ENCODE peak calls at places on chromosome 11, in nine cellular contexts. One of them, this sample, is unnamed.

GRCh38 chr11:126163779-126164178 is 47.7 kb downstream of the RPUSD4 start:
- DNase-seq in H4: no peak
- DNase-seq in effector memory CD4-positive, alpha-beta T cell: no peak
- DNase-seq in A172: no peak
- DNase-seq in nephron progenitor cell: no peak
- DNase-seq in choroid plexus epithelial cell: no peak
- DNase-seq in ACHN: no peak
- DNase-seq in NCI-H1930: no peak
- DNase-seq in GM13976: no peak
- DNase-seq in this sample: no peak

GRCh38 chr11:126926376-126926791 is 74.2 kb downstream of the KIRREL3 start:
- DNase-seq in H4: peak; percentile 41
- DNase-seq in effector memory CD4-positive, alpha-beta T cell: no peak
- DNase-seq in A172: no peak
- DNase-seq in nephron progenitor cell: no peak
- DNase-seq in choroid plexus epithelial cell: no peak
- DNase-seq in ACHN: no peak
- DNase-seq in NCI-H1930: no peak
- DNase-seq in GM13976: no peak
- DNase-seq in this sample: no peak

GRCh38 chr11:65334696-65335295 is 1.1 kb downstream of the DPF2 start:
- DNase-seq in H4: no peak
- DNase-seq in effector memory CD4-positive, alpha-beta T cell: no peak
- DNase-seq in A172: no peak
- DNase-seq in nephron progenitor cell: no peak
- DNase-seq in choroid plexus epithelial cell: no peak
- DNase-seq in ACHN: no peak
- DNase-seq in NCI-H1930: no peak
- DNase-seq in GM13976: no peak
- DNase-seq in this sample: no peak

GRCh38 chr11:26947379-26947844 is 46.5 kb upstream of the FIBIN start:
- DNase-seq in H4: peak; percentile 99
- DNase-seq in effector memory CD4-positive, alpha-beta T cell: no peak
- DNase-seq in A172: peak; percentile 57
- DNase-seq in nephron progenitor cell: no peak
- DNase-seq in choroid plexus epithelial cell: peak; percentile 100
- DNase-seq in ACHN: no peak
- DNase-seq in NCI-H1930: no peak
- DNase-seq in GM13976: no peak
- DNase-seq in this sample: no peak

GRCh38 chr11:1300569-1301187 is 8.8 kb downstream of the TOLLIP start:
- DNase-seq in H4: no peak
- DNase-seq in effector memory CD4-positive, alpha-beta T cell: no peak
- DNase-seq in A172: no peak
- DNase-seq in nephron progenitor cell: no peak
- DNase-seq in choroid plexus epithelial cell: no peak
- DNase-seq in ACHN: no peak
- DNase-seq in NCI-H1930: no peak
- DNase-seq in GM13976: no peak
- DNase-seq in this sample: no peak

GRCh38 chr11:112880454-112880853 is 80.8 kb upstream of the NCAM1 start:
- DNase-seq in H4: no peak
- DNase-seq in effector memory CD4-positive, alpha-beta T cell: no peak
- DNase-seq in A172: no peak
- DNase-seq in nephron progenitor cell: no peak
- DNase-seq in choroid plexus epithelial cell: no peak
- DNase-seq in ACHN: no peak
- DNase-seq in NCI-H1930: no peak
- DNase-seq in GM13976: no peak
- DNase-seq in this sample: no peak

GRCh38 chr11:74506823-74507222 is 13.3 kb upstream of the LIPT2 start:
- DNase-seq in H4: no peak
- DNase-seq in effector memory CD4-positive, alpha-beta T cell: no peak
- DNase-seq in A172: no peak
- DNase-seq in nephron progenitor cell: no peak
- DNase-seq in choroid plexus epithelial cell: no peak
- DNase-seq in ACHN: no peak
- DNase-seq in NCI-H1930: no peak
- DNase-seq in GM13976: no peak
- DNase-seq in this sample: no peak

GRCh38 chr11:67584881-67585873 is 1.6 kb downstream of the GSTP1 start:
- DNase-seq in H4: no peak
- DNase-seq in effector memory CD4-positive, alpha-beta T cell: no peak
- DNase-seq in A172: no peak
- DNase-seq in nephron progenitor cell: no peak
- DNase-seq in choroid plexus epithelial cell: no peak
- DNase-seq in ACHN: no peak
- DNase-seq in NCI-H1930: no peak
- DNase-seq in GM13976: no peak
- DNase-seq in this sample: no peak

GRCh38 chr11:70816156-70816678 is 417.9 kb downstream of the CTTN start:
- DNase-seq in H4: no peak
- DNase-seq in effector memory CD4-positive, alpha-beta T cell: no peak
- DNase-seq in A172: no peak
- DNase-seq in nephron progenitor cell: no peak
- DNase-seq in choroid plexus epithelial cell: no peak
- DNase-seq in ACHN: no peak
- DNase-seq in NCI-H1930: no peak
- DNase-seq in GM13976: no peak
- DNase-seq in this sample: no peak

GRCh38 chr11:48034926-48035876 is 54.8 kb downstream of the PTPRJ start:
- DNase-seq in H4: no peak
- DNase-seq in effector memory CD4-positive, alpha-beta T cell: no peak
- DNase-seq in A172: peak; percentile 41
- DNase-seq in nephron progenitor cell: no peak
- DNase-seq in choroid plexus epithelial cell: no peak
- DNase-seq in ACHN: no peak
- DNase-seq in NCI-H1930: no peak
- DNase-seq in GM13976: no peak
- DNase-seq in this sample: no peak

GRCh38 chr11:133935551-133935910 is 21.2 kb downstream of the IGSF9B start:
- DNase-seq in H4: no peak
- DNase-seq in effector memory CD4-positive, alpha-beta T cell: no peak
- DNase-seq in A172: no peak
- DNase-seq in nephron progenitor cell: no peak
- DNase-seq in choroid plexus epithelial cell: no peak
- DNase-seq in ACHN: no peak
- DNase-seq in NCI-H1930: no peak
- DNase-seq in GM13976: no peak
- DNase-seq in this sample: no peak

GRCh38 chr11:113082501-113082900 is 121.3 kb downstream of the NCAM1 start:
- DNase-seq in H4: no peak
- DNase-seq in effector memory CD4-positive, alpha-beta T cell: no peak
- DNase-seq in A172: no peak
- DNase-seq in nephron progenitor cell: no peak
- DNase-seq in choroid plexus epithelial cell: no peak
- DNase-seq in ACHN: no peak
- DNase-seq in NCI-H1930: peak; percentile 83
- DNase-seq in GM13976: no peak
- DNase-seq in this sample: no peak

GRCh38 chr11:14642873-14643696 is 519 bp upstream of the PDE3B start:
- DNase-seq in H4: no peak
- DNase-seq in effector memory CD4-positive, alpha-beta T cell: no peak
- DNase-seq in A172: no peak
- DNase-seq in nephron progenitor cell: no peak
- DNase-seq in choroid plexus epithelial cell: no peak
- DNase-seq in ACHN: no peak
- DNase-seq in NCI-H1930: no peak
- DNase-seq in GM13976: no peak
- DNase-seq in this sample: no peak

GRCh38 chr11:69862797-69863543 is 43.8 kb upstream of the FGF3 start:
- DNase-seq in H4: no peak
- DNase-seq in effector memory CD4-positive, alpha-beta T cell: no peak
- DNase-seq in A172: no peak
- DNase-seq in nephron progenitor cell: no peak
- DNase-seq in choroid plexus epithelial cell: no peak
- DNase-seq in ACHN: no peak
- DNase-seq in NCI-H1930: no peak
- DNase-seq in GM13976: no peak
- DNase-seq in this sample: no peak